ENCODE peak calls at places on chromosome 4, in nine cellular contexts. X is CD8-positive, alpha-beta memory T cell; J is adipocyte; O is right lobe of liver; A is stomach; D is ACHN; Q is stimulated activated naive CD4-positive, alpha-beta T cell treated with Interleukin-2 at 50 U/mL for 16 hours; Z is body of pancreas; E is cardiac fibroblast. T is an unnamed sample.

GRCh38 chr4:82848706-82849105 is 42.2 kb downstream of the SEC31A start:
- DNase-seq in X (no peak), J (no peak), O (no peak), A (no peak), D (no peak), Q (no peak), Z (no peak), E (no peak), T (no peak)

GRCh38 chr4:16122784-16123183 is 39.0 kb upstream of the PROM1 start:
- DNase-seq in X (no peak), J (no peak), O (no peak), A (no peak), D (no peak), Q (no peak), Z (no peak), E (no peak), T (no peak)

GRCh38 chr4:116925900-116926457 is 159.4 kb downstream of the TRAM1L1 start:
- DNase-seq in X (no peak), J (peak; percentile 28), O (peak; percentile 48), A (peak; percentile 39), D (peak; percentile 38), Q (no peak), Z (peak; percentile 12), E (no peak), T (no peak)

GRCh38 chr4:127622923-127623754 is 9.6 kb upstream of the INTU start:
- DNase-seq in X (no peak), J (peak; percentile 75), O (peak; percentile 57), A (no peak), D (peak; percentile 68), Q (no peak), Z (peak; percentile 29), E (peak; percentile 20), T (peak; percentile 40)

GRCh38 chr4:37486134-37486533 is 200.0 kb downstream of the RELL1 start:
- DNase-seq in X (no peak), J (no peak), O (no peak), A (no peak), D (no peak), Q (no peak), Z (peak; percentile 15), E (no peak), T (no peak)

GRCh38 chr4:17283251-17283650 is 228.6 kb downstream of the QDPR start:
- DNase-seq in X (no peak), J (no peak), O (no peak), A (no peak), D (no peak), Q (no peak), Z (no peak), E (no peak), T (no peak)

GRCh38 chr4:37439809-37440518 is 195.4 kb downstream of the NWD2 start:
- DNase-seq in X (no peak), J (no peak), O (no peak), A (no peak), D (no peak), Q (no peak), Z (no peak), E (no peak), T (no peak)

GRCh38 chr4:110480031-110480549 is 4.1 kb downstream of the ENPEP start:
- DNase-seq in X (no peak), J (peak; percentile 97), O (no peak), A (no peak), D (peak; percentile 63), Q (no peak), Z (peak; percentile 12), E (peak; percentile 95), T (peak; percentile 95)

T was measured in fibroblast of lung.